ENCODE peak calls at places on chromosome 21, in nine cellular contexts. T is colonic mucosa, K is GM23338, P is tibial artery, R is fibroblast of lung, X is ascending aorta, B is PC-9, I is A673, L is stomach. E is an unnamed sample. For H3K27me3 and H3K4me1, the result is how much of the 10 kb centered on the place peaks cover.

GRCh38 chr21:38660333-38661295 is 145.1 kb upstream of the ETS2 start:
- DNase-seq in P (peak), L (no peak), T (peak), I (peak), R (peak), X (peak), B (no peak), K (peak), E (no peak)

GRCh38 chr21:25506887-25507286 is 100.4 kb downstream of the MRPL39 start:
- DNase-seq in L (no peak), X (no peak), R (peak), K (no peak), T (no peak), B (no peak), P (no peak), I (no peak), E (no peak)

GRCh38 chr21:29340228-29340627 is 41.5 kb downstream of the BACH1 start:
- DNase-seq in B (no peak), T (no peak), P (no peak), X (no peak), R (no peak), K (no peak), I (no peak), L (no peak), E (no peak)

GRCh38 chr21:25283720-25284119 is 323.6 kb downstream of the MRPL39 start:
- DNase-seq in K (peak), B (no peak), X (no peak), I (peak), T (no peak), L (no peak), P (no peak), R (peak), E (no peak)

GRCh38 chr21:38534591-38534990 is 36.3 kb upstream of the ERG start:
- DNase-seq in K (no peak), I (no peak), X (no peak), L (no peak), R (no peak), P (no peak), B (no peak), T (no peak), E (no peak)

GRCh38 chr21:31720739-31721138 is 11.2 kb downstream of the SCAF4 start:
- DNase-seq in I (no peak), X (no peak), L (no peak), P (no peak), B (no peak), K (no peak), T (no peak), R (no peak), E (no peak)

GRCh38 chr21:37241426-37241825 is 25.7 kb downstream of the VPS26C start:
- DNase-seq in I (no peak), K (no peak), T (no peak), P (no peak), R (no peak), B (no peak), X (no peak), L (no peak), E (no peak)

GRCh38 chr21:41141031-41141457 is 26.9 kb upstream of the BACE2 start:
- DNase-seq in L (no peak), K (no peak), P (no peak), T (no peak), B (peak), I (no peak), R (peak), X (no peak), E (no peak)

GRCh38 chr21:40166291-40166843 is 299.1 kb downstream of the PCP4 start:
- DNase-seq in K (peak), L (no peak), R (peak), I (no peak), T (no peak), B (no peak), P (no peak), X (no peak), E (no peak)

GRCh38 chr21:26070822-26071425 is 99.6 kb downstream of the APP start:
- DNase-seq in P (no peak), T (peak), R (peak), K (peak), L (no peak), I (peak), X (no peak), B (no peak), E (no peak)

GRCh38 chr21:36705679-36706481 is 7.0 kb downstream of the SIM2 start:
- DNase-seq in X (peak), B (no peak), K (peak), I (no peak), P (no peak), R (no peak), T (peak), L (no peak), E (no peak)

GRCh38 chr21:39175665-39176064 is 7.6 kb downstream of the PSMG1 start:
- DNase-seq in B (no peak), K (no peak), R (no peak), L (no peak), X (no peak), I (no peak), P (no peak), T (no peak), E (no peak)

GRCh38 chr21:33937931-33938339 is 22.3 kb upstream of the ATP5PO start:
- DNase-seq in B (no peak), X (no peak), R (no peak), L (no peak), K (no peak), T (no peak), I (no peak), P (no peak), E (no peak)

GRCh38 chr21:25568230-25568629 is 39.1 kb downstream of the MRPL39 start:
- DNase-seq in L (no peak), P (peak), B (no peak), X (peak), R (peak), I (peak), T (peak), K (peak), E (no peak)

GRCh38 chr21:37757631-37758376 is 158.5 kb downstream of the KCNJ6 start:
- DNase-seq in B (no peak), T (no peak), P (no peak), K (no peak), R (no peak), X (no peak), I (no peak), L (no peak), E (no peak)

GRCh38 chr21:40618216-40618615 is 228.7 kb downstream of the DSCAM start:
- DNase-seq in T (no peak), K (no peak), B (no peak), X (no peak), I (no peak), L (no peak), R (no peak), P (no peak), E (no peak)

GRCh38 chr21:36232641-36233040 is 76.0 kb downstream of the DOP1B start:
- DNase-seq in X (no peak), L (peak), I (no peak), P (no peak), K (no peak), R (no peak), T (no peak), B (no peak), E (no peak)

GRCh38 chr21:29217818-29218252 is 80.9 kb upstream of the BACH1 start:
- DNase-seq in X (no peak), I (peak), T (no peak), L (no peak), B (no peak), R (peak), P (no peak), K (no peak), E (no peak)

GRCh38 chr21:33208534-33208933 is 21.2 kb upstream of the IFNAR2 start:
- DNase-seq in X (no peak), I (no peak), R (no peak), L (no peak), P (no peak), T (no peak), K (no peak), B (no peak), E (no peak)

GRCh38 chr21:39175154-39175553 is 8.1 kb downstream of the PSMG1 start:
- DNase-seq in I (peak), P (no peak), R (no peak), X (no peak), B (no peak), K (peak), L (no peak), T (no peak), E (no peak)

GRCh38 chr21:15062566-15062965 is 2.2 kb downstream of the NRIP1 start:
- DNase-seq in L (no peak), P (no peak), B (no peak), R (peak), X (no peak), K (no peak), I (peak), T (no peak), E (no peak)

GRCh38 chr21:41422546-41423372 is 3.3 kb upstream of the MX1 start:
- DNase-seq in B (no peak), P (no peak), R (no peak), L (no peak), K (no peak), I (no peak), T (no peak), X (no peak), E (no peak)

GRCh38 chr21:34020005-34020847 is 53.2 kb upstream of the MRPS6 start:
- DNase-seq in I (peak), L (no peak), R (peak), B (no peak), X (no peak), K (no peak), T (no peak), P (no peak), E (no peak)

GRCh38 chr21:32073190-32073589 is 200.4 kb downstream of the HUNK start:
- DNase-seq in K (no peak), B (no peak), I (no peak), T (no peak), X (no peak), R (no peak), P (no peak), L (no peak), E (no peak)

GRCh38 chr21:16087523-16087922 is 357.7 kb downstream of the USP25 start:
- DNase-seq in I (no peak), B (no peak), L (no peak), T (no peak), P (no peak), K (no peak), X (no peak), R (no peak), E (no peak)

GRCh38 chr21:41247561-41247968 is 69.0 kb upstream of the FAM3B start:
- DNase-seq in R (peak), K (no peak), X (peak), P (peak), L (peak), I (no peak), T (peak), B (no peak), E (no peak)

GRCh38 chr21:38875694-38876492 is 70.2 kb downstream of the ETS2 start:
- DNase-seq in K (no peak), L (no peak), X (no peak), R (peak), T (no peak), I (no peak), P (no peak), B (no peak), E (no peak)

GRCh38 chr21:41142051-41142795 is 25.7 kb upstream of the BACE2 start:
- DNase-seq in B (peak), R (peak), T (no peak), I (no peak), L (no peak), P (no peak), X (peak), K (peak), E (no peak)

GRCh38 chr21:23578027-23578426 is 2029.3 kb downstream of the MRPL39 start:
- DNase-seq in I (no peak), K (no peak), X (no peak), T (no peak), P (no peak), B (no peak), L (no peak), R (no peak), E (no peak)

GRCh38 chr21:37159053-37159776 is 86.2 kb downstream of the TTC3 start:
- DNase-seq in I (no peak), X (no peak), L (no peak), B (no peak), T (no peak), P (no peak), R (no peak), K (no peak), E (no peak)

GRCh38 chr21:34204481-34205439 is 131.4 kb downstream of the MRPS6 start:
- DNase-seq in T (no peak), K (no peak), P (no peak), R (no peak), I (no peak), L (no peak), X (peak), B (no peak), E (no peak)

GRCh38 chr21:31781737-31782136 is 49.8 kb upstream of the SCAF4 start:
- DNase-seq in P (peak), L (no peak), R (peak), X (peak), K (no peak), T (peak), I (peak), B (no peak), E (no peak)

GRCh38 chr21:36422279-36423098 is 37.3 kb downstream of the CHAF1B start:
- DNase-seq in R (peak), K (peak), T (peak), L (peak), B (peak), X (no peak), P (no peak), I (peak), E (no peak)

GRCh38 chr21:40623550-40623949 is 223.4 kb downstream of the DSCAM start:
- DNase-seq in P (no peak), X (no peak), K (no peak), R (no peak), T (no peak), L (no peak), I (no peak), B (no peak), E (no peak)

GRCh38 chr21:15282666-15283065 is 217.9 kb upstream of the NRIP1 start:
- DNase-seq in R (peak), K (no peak), T (no peak), X (no peak), L (no peak), I (no peak), B (no peak), P (no peak), E (no peak)

GRCh38 chr21:20802631-20803260 is 195.5 kb upstream of the NCAM2 start:
- DNase-seq in R (no peak), X (no peak), L (no peak), B (no peak), T (no peak), K (no peak), P (no peak), I (no peak), E (no peak)

GRCh38 chr21:18493420-18493819 is 89.8 kb upstream of the TMPRSS15 start:
- DNase-seq in R (peak), L (no peak), P (no peak), K (no peak), I (peak), B (no peak), T (no peak), X (no peak), E (no peak)

DNA sequence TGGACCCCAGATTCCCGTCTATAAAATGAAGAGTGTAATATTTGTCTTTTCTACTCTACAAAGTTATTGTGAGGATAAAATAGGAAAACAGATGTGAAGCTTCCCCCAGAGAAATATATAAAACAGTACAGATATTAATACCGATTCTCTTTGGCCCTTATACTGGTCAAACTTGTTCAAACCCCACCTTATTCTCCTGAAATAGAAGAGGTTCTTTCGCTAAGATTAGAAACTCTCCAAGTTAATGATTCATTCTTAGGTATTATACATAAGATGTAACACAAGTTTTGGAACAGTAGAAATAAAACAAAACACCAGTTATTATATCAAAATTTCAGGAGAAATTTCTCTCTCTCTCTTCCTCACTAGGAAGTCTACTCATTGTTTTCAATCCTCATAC is 852.4 kb upstream of the ADAMTS5 start:
- DNase-seq in R (no peak), B (no peak), P (no peak), T (no peak), X (no peak), L (no peak), I (no peak), K (no peak), E (no peak)
- H3K27me3 ChIP-seq in R (under half), B (under half), P (under half), T (under half), X (under half), L (under half), I (under half), K (under half), E (under half)

DNA sequence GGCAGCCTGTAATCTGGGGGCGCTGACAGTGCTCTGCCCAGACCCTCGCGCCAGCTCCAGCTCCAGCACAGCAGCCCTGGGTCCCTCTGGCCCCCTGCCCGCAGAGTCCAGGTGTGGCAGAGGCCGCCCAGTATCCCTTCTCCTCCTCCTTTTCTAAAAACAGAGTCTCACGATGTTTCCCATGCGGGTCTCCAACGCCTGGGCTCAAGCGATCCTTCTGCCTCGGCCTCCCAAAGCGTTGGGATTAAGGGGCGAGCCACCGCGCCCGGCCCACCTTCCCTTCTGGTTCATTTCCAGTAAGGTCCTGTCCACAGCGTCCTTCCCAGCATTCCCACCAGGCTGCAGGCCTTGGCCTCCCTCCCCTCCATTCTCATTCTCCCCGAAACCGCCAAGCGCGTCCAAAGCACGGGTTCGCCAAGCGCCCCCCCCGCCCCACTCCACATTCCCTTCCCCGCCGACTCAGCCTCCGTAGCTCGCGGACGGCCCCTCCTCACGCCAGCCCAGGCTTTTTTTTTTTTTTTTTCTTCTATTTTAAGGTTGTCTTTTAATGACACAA is 2.0 kb upstream of the PCBP3 start:
- DNase-seq in L (no peak), R (no peak), I (no peak), K (peak), P (no peak), X (no peak), B (no peak), T (no peak), E (no peak)
- H3K4me1 ChIP-seq in L (under half), R (under half), I (under half), K (under half), P (under half), X (under half), B (under half), T (under half), E (under half)

DNA sequence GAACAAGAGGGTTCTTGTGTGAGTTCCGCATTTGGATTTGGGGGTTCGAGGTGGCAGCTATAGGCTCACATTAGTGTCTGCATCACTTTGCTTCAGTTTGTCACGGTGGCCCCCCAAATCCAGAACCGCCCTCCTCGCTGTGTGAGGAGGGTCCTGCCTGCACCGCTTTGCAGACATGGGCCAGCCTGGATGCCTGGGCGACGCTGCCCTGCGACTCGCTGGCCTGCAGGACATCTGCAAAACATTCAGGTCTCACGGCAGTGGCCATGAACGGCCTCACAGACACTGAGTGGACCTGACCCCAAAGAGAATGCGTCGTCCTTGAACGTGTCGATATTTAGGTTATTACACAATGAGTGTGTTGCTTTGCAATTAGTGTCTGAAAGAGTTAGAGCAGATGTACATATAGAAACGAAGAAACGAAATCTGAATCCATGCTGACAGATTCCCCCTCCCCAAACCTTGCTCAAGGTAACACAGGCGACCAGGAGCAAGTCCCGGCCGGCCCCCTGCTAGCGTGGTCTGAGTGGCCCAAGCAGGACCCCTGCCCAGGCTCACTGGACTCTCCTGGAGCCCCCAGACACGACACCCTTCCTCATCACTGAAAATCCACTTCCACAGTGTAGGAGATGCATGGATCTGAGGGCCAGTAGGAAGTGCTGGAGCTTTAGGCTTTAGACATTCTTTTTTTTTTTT is 20.4 kb downstream of the PDE9A start:
- DNase-seq in L (no peak), R (no peak), X (no peak), T (no peak), P (no peak), K (no peak), B (no peak), I (no peak), E (no peak)
- H3K4me3 ChIP-seq in L (peak), R (no peak), X (no peak), T (no peak), P (no peak), K (no peak), B (no peak), I (no peak), E (no peak)

DNA sequence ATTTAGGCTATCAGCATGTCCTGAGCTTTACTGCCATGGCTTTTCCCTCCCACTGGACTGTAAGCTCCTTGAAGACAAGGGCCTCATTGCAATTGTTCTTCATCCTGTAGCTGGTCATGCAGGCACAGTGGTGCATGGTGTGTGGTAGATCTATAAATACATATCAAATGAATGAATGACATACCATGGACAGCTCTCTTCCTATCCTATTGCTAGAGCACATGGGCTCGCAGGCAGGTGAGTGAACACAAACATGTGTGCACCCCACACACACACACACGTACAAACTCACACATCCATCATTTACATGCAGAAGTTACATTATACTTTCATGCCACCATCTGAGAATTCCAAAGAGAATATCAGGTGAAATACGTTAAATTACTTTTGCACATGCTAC is 172.9 kb upstream of the RUNX1 start:
- DNase-seq in I (no peak), B (no peak), K (no peak), T (no peak), X (no peak), P (no peak), R (peak), L (no peak), E (no peak)
- H3K27me3 ChIP-seq in I (under half), B (under half), K (under half), T (under half), X (under half), P (under half), R (under half), L (under half), E (under half)

DNA sequence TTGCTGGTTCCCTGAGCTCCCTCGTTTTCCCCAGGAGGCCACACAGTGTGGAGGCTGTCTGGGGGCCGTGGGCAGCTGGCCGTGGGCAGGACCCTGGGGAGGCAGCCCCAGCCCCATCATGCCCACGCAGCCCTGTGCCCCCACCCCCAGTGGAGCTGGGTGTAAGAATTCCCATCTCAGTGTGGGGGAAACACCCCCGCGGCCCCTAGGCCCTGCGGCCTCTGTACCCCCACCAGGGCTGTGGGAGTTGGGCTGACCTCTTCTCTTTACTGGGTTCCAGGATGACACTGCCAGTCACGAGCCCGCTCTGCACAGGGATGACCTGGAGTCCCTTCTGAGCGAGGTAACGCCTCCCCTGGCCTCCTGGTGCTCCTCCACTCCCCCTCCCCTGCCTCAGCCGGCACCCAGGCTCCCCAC is 3.7 kb upstream of the PFKL start:
- DNase-seq in B (no peak), X (no peak), L (no peak), T (no peak), K (no peak), I (no peak), P (no peak), R (no peak), E (no peak)
- H3K4me1 ChIP-seq in B (under half), X (under half), L (under half), T (under half), K (under half), I (under half), P (under half), R (under half), E (under half)

E was measured in esophagus squamous epithelium.